ENCODE peak calls at places on chromosomes 5 and 9, in eight cellular contexts. K is H9, N is NB4, U is pancreas, D is BJ, G is tibial nerve, H is upper lobe of right lung, R is fibroblast of lung. V is an unnamed sample.

GRCh38 chr9:38036359-38037084 is 32.5 kb downstream of the SHB start:
- DNase-seq in D (no peak), U (no peak), H (peak), N (peak), K (no peak), R (peak), G (no peak), V (no peak)

GRCh38 chr9:81724242-81724889 is 35.0 kb upstream of the TLE1 start:
- DNase-seq in N (no peak), H (no peak), D (no peak), K (no peak), R (peak), U (no peak), G (no peak), V (no peak)

GRCh38 chr9:20728493-20729220 is 44.6 kb downstream of the FOCAD start:
- DNase-seq in R (peak), H (no peak), U (no peak), G (no peak), K (no peak), D (no peak), N (no peak), V (no peak)

GRCh38 chr9:6049798-6050197 is 34.4 kb upstream of the RANBP6 start:
- DNase-seq in D (no peak), K (peak), U (no peak), R (no peak), N (peak), H (no peak), G (no peak), V (no peak)

GRCh38 chr9:38227061-38227540 is 158.1 kb upstream of the SHB start:
- DNase-seq in N (peak), K (peak), U (peak), H (peak), R (peak), G (no peak), D (peak), V (peak)

GRCh38 chr9:27527702-27528277 is 1.8 kb downstream of the MOB3B start:
- DNase-seq in R (no peak), U (no peak), D (no peak), K (no peak), H (no peak), N (no peak), G (no peak), V (peak)

GRCh38 chr5:95861221-95861857 is 38.8 kb upstream of the GLRX start:
- DNase-seq in G (peak), D (peak), R (peak), H (peak), U (no peak), K (no peak), N (peak), V (no peak)

GRCh38 chr5:78002690-78003089 is 226.6 kb upstream of the TBCA start:
- DNase-seq in G (no peak), U (no peak), N (no peak), H (no peak), D (no peak), K (no peak), R (no peak), V (no peak)

GRCh38 chr9:130872912-130873503 is 23.6 kb downstream of the QRFP start:
- DNase-seq in K (no peak), R (no peak), H (peak), G (no peak), N (no peak), U (peak), D (no peak), V (no peak)

GRCh38 chr9:96487949-96488348 is 38.0 kb downstream of the HABP4 start:
- DNase-seq in U (no peak), D (no peak), N (no peak), G (no peak), H (no peak), K (no peak), R (no peak), V (no peak)

GRCh38 chr5:96794757-96795156 is 13.0 kb downstream of the ERAP1 start:
- DNase-seq in U (no peak), H (no peak), D (no peak), N (no peak), K (no peak), R (no peak), G (no peak), V (no peak)

GRCh38 chr9:88604836-88605499 is 70.0 kb downstream of the NXNL2 start:
- DNase-seq in N (no peak), G (no peak), K (no peak), R (peak), H (no peak), D (no peak), U (no peak), V (no peak)

GRCh38 chr9:83011611-83012010 is 51.3 kb downstream of the RASEF start:
- DNase-seq in R (peak), D (peak), K (no peak), U (no peak), G (no peak), H (no peak), N (no peak), V (no peak)

GRCh38 chr5:180157866-180158265 is 51.1 kb downstream of the RASGEF1C start:
- DNase-seq in G (no peak), U (no peak), D (no peak), H (no peak), K (no peak), N (no peak), R (no peak), V (no peak)

GRCh38 chr9:126523621-126524111 is 90.1 kb upstream of the LMX1B start:
- DNase-seq in R (no peak), G (peak), D (no peak), U (no peak), K (no peak), H (no peak), N (peak), V (no peak)

GRCh38 chr5:140632366-140633080 is 452 bp downstream of the CD14 start:
- DNase-seq in R (peak), H (peak), G (peak), D (no peak), U (peak), N (no peak), K (no peak), V (no peak)

GRCh38 chr5:56757077-56757476 is 58.3 kb upstream of the MAP3K1 start:
- DNase-seq in N (peak), U (no peak), H (no peak), G (no peak), R (no peak), D (no peak), K (no peak), V (no peak)

GRCh38 chr5:174140452-174140851 is 94.9 kb downstream of the NSG2 start:
- DNase-seq in H (no peak), N (no peak), G (no peak), U (no peak), R (no peak), D (no peak), K (no peak), V (no peak)

GRCh38 chr9:23829580-23830458 is 3.8 kb upstream of the ELAVL2 start:
- DNase-seq in N (peak), H (no peak), K (peak), R (no peak), D (no peak), G (no peak), U (no peak), V (peak)

GRCh38 chr5:7754997-7755596 is 95.8 kb downstream of the CFAP90 start:
- DNase-seq in K (peak), D (no peak), N (peak), H (peak), U (peak), R (peak), G (no peak), V (peak)

GRCh38 chr9:92988215-92988731 is 41.0 kb downstream of the FGD3 start:
- DNase-seq in N (no peak), R (no peak), G (no peak), H (peak), D (no peak), K (peak), U (no peak), V (no peak)

GRCh38 chr5:102226321-102226720 is 69.8 kb downstream of the SLCO4C1 start:
- DNase-seq in R (no peak), G (no peak), D (no peak), U (no peak), N (no peak), K (no peak), H (no peak), V (no peak)

GRCh38 chr9:110126986-110127864 is 80.7 kb downstream of the C9orf152 start:
- DNase-seq in H (no peak), D (peak), G (peak), N (no peak), K (peak), R (peak), U (peak), V (peak)

GRCh38 chr5:174723979-174724483 is 351 bp upstream of the MSX2 start:
- DNase-seq in N (no peak), H (no peak), D (no peak), K (peak), R (peak), G (no peak), U (no peak), V (no peak)

GRCh38 chr5:169695025-169695625 is 58.0 kb downstream of the DOCK2 start:
- DNase-seq in K (no peak), U (no peak), H (no peak), N (no peak), D (no peak), R (no peak), G (no peak), V (no peak)

GRCh38 chr5:53023969-53024368 is 34.8 kb downstream of the ITGA2 start:
- DNase-seq in N (peak), D (peak), U (no peak), H (no peak), R (peak), G (no peak), K (no peak), V (no peak)

GRCh38 chr9:72210522-72210921 is 61.3 kb downstream of the GDA start:
- DNase-seq in R (no peak), H (no peak), G (no peak), N (no peak), K (no peak), U (no peak), D (no peak), V (no peak)

GRCh38 chr5:75461679-75462078 is 49.8 kb downstream of the CERT1 start:
- DNase-seq in R (no peak), N (peak), D (no peak), H (no peak), G (no peak), K (no peak), U (no peak), V (no peak)

GRCh38 chr9:72280913-72281500 is 84.0 kb downstream of the ZFAND5 start:
- DNase-seq in H (peak), N (peak), G (peak), R (peak), K (peak), U (peak), D (peak), V (peak)

GRCh38 chr9:134571326-134571871 is 70.2 kb upstream of the COL5A1 start:
- DNase-seq in H (peak), N (no peak), D (no peak), U (no peak), R (no peak), K (no peak), G (no peak), V (no peak)

GRCh38 chr5:156475831-156476551 is 149.0 kb downstream of the SGCD start:
- DNase-seq in H (no peak), N (no peak), D (peak), U (no peak), G (peak), K (peak), R (peak), V (no peak)

GRCh38 chr5:148311516-148311915 is 707 bp upstream of the SPINK7 start:
- DNase-seq in H (no peak), N (no peak), D (no peak), G (no peak), U (no peak), K (no peak), R (no peak), V (no peak)

GRCh38 chr5:69083412-69083811 is 10.4 kb upstream of the SLC30A5 start:
- DNase-seq in G (no peak), R (no peak), U (peak), K (peak), H (no peak), D (no peak), N (peak), V (no peak)

GRCh38 chr5:52784741-52785140 is 3.0 kb upstream of the ITGA1 start:
- DNase-seq in N (peak), H (no peak), U (no peak), K (no peak), G (no peak), D (no peak), R (no peak), V (no peak)

DNA sequence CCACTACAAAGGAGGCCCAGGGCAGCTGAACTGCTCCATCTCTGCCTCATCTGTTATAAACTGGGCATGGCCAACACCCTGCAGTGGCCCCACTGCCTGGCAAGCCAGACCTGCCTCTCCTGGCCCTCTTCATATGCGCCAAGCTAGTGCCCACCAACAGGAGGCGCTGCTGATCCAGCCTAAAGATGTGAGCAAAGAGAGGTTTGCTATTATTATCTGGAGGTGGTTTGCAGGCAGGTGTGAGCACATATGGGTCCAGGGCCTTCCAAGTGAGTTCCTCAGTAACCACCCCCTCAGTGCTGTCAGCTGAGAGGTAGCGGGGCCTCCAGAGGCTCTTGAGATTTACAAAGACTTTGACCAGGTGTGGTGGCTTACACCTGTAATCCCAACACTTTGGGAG is 232.2 kb downstream of the SYK start:
- DNase-seq in U (no peak), N (peak), D (no peak), H (no peak), G (no peak), K (peak), R (no peak), V (peak)
- TF ChIP-seq CTCF in U (peak), N (peak), D (peak), H (peak), G (no peak), K (peak), R (peak), V (peak)

DNA sequence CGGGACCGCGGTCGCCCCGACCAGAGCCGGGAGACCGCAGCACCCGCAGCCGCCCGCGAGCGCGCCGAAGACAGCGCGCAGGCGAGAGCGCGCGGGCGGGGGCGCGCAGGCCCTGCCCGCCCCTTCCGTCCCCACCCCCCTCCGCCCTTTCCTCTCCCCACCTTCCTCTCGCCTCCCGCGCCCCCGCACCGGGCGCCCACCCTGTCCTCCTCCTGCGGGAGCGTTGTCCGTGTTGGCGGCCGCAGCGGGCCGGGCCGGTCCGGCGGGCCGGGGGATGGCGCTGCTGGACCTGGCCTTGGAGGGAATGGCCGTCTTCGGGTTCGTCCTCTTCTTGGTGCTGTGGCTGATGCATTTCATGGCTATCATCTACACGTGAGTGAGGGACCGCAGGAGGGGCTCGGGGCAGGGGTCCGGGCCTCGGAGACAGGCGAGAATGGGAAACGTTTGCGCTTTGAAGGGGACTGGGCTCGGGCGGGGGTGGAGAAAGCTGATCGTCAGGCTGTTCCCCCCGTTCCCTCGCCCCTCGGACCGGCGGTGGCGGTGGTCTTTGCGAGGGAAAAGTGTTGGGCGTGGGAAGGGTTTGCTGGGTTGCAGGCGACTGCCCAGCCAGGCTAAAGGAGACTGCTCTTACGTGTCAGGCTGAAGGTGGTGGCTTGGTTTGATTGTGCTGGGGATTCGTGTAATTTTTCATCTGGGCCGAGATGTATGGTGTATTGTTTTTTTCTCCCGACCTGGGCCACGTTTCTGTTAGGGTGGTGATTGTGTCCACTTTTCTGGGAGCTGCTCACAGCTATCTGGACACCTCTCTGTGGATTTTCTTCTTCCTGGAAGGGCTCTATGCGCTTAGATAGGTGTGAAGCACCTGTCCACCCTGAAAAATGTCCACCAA is 572 bp downstream of the UGCG start:
- DNase-seq in N (peak), U (peak), R (peak), K (peak), D (no peak), G (peak), H (peak), V (peak)
- TF ChIP-seq CTCF in N (no peak), U (no peak), R (peak), K (peak), D (peak), G (peak), H (peak), V (no peak)

GRCh38 chr5:163535290-163535689 is 29.9 kb downstream of the MAT2B start:
- DNase-seq in R (no peak), K (no peak), G (no peak), D (no peak), N (no peak), H (no peak), U (no peak), V (no peak)

GRCh38 chr5:163532203-163532892 is 26.9 kb downstream of the MAT2B start:
- DNase-seq in D (no peak), R (no peak), H (no peak), N (no peak), K (no peak), U (no peak), G (no peak), V (no peak)

GRCh38 chr5:163531272-163531671 is 25.9 kb downstream of the MAT2B start:
- DNase-seq in K (no peak), U (no peak), G (no peak), H (no peak), D (no peak), N (no peak), R (no peak), V (no peak)

GRCh38 chr5:163534476-163535172 is 29.2 kb downstream of the MAT2B start:
- DNase-seq in U (no peak), H (no peak), D (no peak), K (peak), G (no peak), R (no peak), N (no peak), V (no peak)

GRCh38 chr5:163533229-163533628 is 27.8 kb downstream of the MAT2B start:
- DNase-seq in K (no peak), H (no peak), R (no peak), U (no peak), N (no peak), G (no peak), D (no peak), V (no peak)
- TF ChIP-seq CTCF in K (no peak), H (no peak), R (no peak), U (no peak), N (no peak), G (no peak), D (no peak), V (no peak)

GRCh38 chr9:77756449-77756848 is 108.3 kb upstream of the GNA14 start:
- DNase-seq in K (no peak), N (no peak), D (no peak), U (no peak), R (no peak), H (no peak), G (no peak), V (no peak)
- TF ChIP-seq CTCF in K (peak), N (no peak), D (no peak), U (no peak), R (no peak), H (no peak), G (no peak), V (no peak)

GRCh38 chr9:17837931-17838330 is 259.1 kb downstream of the SH3GL2 start:
- DNase-seq in H (no peak), D (no peak), K (no peak), G (no peak), R (no peak), N (peak), U (no peak), V (no peak)
- TF ChIP-seq CTCF in H (no peak), D (peak), K (peak), G (no peak), R (no peak), N (peak), U (no peak), V (no peak)

DNA sequence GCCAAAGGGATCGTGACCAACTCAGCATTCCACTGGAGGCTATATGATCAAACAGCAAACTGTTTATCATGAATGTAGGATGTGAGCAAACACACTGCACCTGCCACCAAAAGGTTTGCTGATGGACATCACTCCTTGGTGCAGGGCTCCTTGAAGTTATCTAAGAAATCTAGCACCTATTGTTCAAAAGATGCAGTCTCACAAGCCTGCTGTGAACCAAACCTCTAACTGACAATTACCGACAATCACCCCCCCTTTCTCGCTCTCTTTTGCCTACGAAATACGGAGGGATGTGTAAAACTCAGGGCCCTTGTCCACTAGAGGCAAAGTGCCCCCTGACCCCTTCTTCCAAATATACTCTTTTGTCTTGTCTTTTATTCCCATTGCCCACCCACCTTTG is 2.5 kb upstream of the CLTA start:
- DNase-seq in D (no peak), K (no peak), U (no peak), N (no peak), G (no peak), R (no peak), H (no peak), V (no peak)
- TF ChIP-seq CTCF in D (no peak), K (no peak), U (no peak), N (no peak), G (no peak), R (no peak), H (no peak), V (no peak)

DNA sequence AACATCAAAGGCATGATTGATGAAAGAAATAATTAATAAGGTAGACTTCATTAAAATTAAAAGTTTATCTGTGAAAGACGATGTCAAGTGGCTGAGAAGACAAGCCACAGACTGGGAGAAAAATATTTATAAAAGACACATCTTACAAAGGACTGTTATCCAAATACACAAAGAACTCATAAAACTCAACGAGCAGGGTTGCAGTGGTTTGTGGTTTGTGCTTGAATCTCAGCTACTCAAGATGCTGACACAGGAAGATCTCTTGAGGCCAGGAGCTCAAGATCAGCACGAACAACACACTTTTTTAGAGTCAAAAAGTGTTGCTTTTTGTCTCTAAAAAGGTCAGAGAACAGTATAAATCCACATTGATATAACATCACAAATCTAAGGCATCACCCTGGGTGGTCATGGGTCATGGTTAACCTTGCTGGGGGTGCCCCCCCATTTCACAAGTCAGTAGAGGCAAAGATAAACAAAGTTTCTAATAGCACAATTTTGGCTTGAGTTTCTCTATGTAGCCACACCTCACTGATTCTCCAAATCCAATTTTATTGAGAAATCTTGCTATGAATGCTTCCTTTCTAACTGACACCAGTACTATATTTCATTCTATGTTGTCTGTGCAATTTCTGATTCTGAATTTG is 342.9 kb upstream of the RPS23 start:
- DNase-seq in N (no peak), K (no peak), H (no peak), G (peak), R (peak), D (no peak), U (no peak), V (no peak)
- TF ChIP-seq CTCF in N (no peak), K (no peak), H (no peak), G (no peak), R (no peak), D (no peak), U (no peak), V (no peak)

GRCh38 chr9:108184941-108185340 is 670.8 kb downstream of the ACTL7B start:
- DNase-seq in N (no peak), R (peak), H (no peak), U (no peak), K (no peak), G (no peak), D (no peak), V (no peak)
- TF ChIP-seq CTCF in N (no peak), R (no peak), H (no peak), U (no peak), K (no peak), G (no peak), D (no peak), V (no peak)